ENCODE peak calls at places on chromosomes 2 and 18, in eight cellular contexts. L is lung; M is ovary; H is right cardiac atrium; W is GM23248; O is osteoblast; Q is RWPE1; T is CD4-positive, CD25-positive, alpha-beta regulatory T cell. J is an unnamed sample.

GRCh38 chr2:240913810-240914644 is 7.9 kb downstream of the CROCC2 start:
- DNase-seq in O (peak; percentile 97), Q (peak; percentile 51), T (peak; percentile 55), W (peak; percentile 72), M (peak; percentile 94), H (peak; percentile 96), L (no peak), J (no peak)

GRCh38 chr2:143725425-143725824 is 596.2 kb downstream of the ARHGAP15 start:
- DNase-seq in L (no peak), Q (no peak), T (no peak), H (no peak), O (no peak), M (no peak), W (no peak), J (no peak)

GRCh38 chr2:44135307-44135706 is 33.4 kb upstream of the PPM1B start:
- DNase-seq in W (no peak), M (no peak), L (no peak), T (no peak), Q (no peak), H (no peak), O (no peak), J (no peak)

GRCh38 chr2:139585133-139585532 is 804.9 kb upstream of the NXPH2 start:
- DNase-seq in L (no peak), O (no peak), Q (no peak), H (no peak), T (no peak), M (no peak), W (no peak), J (no peak)

GRCh38 chr2:47941936-47942335 is 35.6 kb upstream of the FBXO11 start:
- DNase-seq in L (no peak), T (no peak), O (no peak), Q (no peak), H (no peak), M (no peak), W (no peak), J (no peak)

GRCh38 chr2:54589340-54590215 is 133.5 kb downstream of the SPTBN1 start:
- DNase-seq in M (no peak), H (no peak), T (peak; percentile 50), Q (no peak), L (no peak), O (no peak), W (no peak), J (no peak)

GRCh38 chr18:13446581-13447470 is 228.3 kb downstream of the LDLRAD4 start:
- DNase-seq in O (no peak), W (peak; percentile 29), T (no peak), H (peak; percentile 51), Q (no peak), L (no peak), M (no peak), J (no peak)

GRCh38 chr2:47520825-47521665 is 118.1 kb downstream of the MSH2 start:
- DNase-seq in M (peak; percentile 53), O (peak; percentile 94), H (peak; percentile 69), L (peak; percentile 36), W (peak; percentile 75), T (peak; percentile 81), Q (peak; percentile 16), J (peak; percentile 64)

GRCh38 chr2:111708478-111708877 is 175.5 kb downstream of the ANAPC1 start:
- DNase-seq in T (no peak), W (no peak), O (no peak), M (no peak), L (no peak), Q (no peak), H (no peak), J (no peak)

GRCh38 chr18:77177009-77177408 is 44.4 kb upstream of the MBP start:
- DNase-seq in M (no peak), H (no peak), Q (peak; percentile 12), W (peak; percentile 80), O (peak; percentile 80), T (no peak), L (no peak), J (peak; percentile 54)

GRCh38 chr2:170885130-170885791 is 43.8 kb upstream of the GORASP2 start:
- DNase-seq in M (no peak), H (no peak), O (no peak), Q (no peak), T (no peak), W (peak; percentile 69), L (no peak), J (peak; percentile 45)

GRCh38 chr2:190999058-190999457 is 14.9 kb downstream of the STAT1 start:
- DNase-seq in L (no peak), T (no peak), Q (no peak), H (no peak), W (no peak), M (no peak), O (no peak), J (no peak)

GRCh38 chr2:217645891-217646290 is 356.9 kb downstream of the TNS1 start:
- DNase-seq in T (no peak), H (no peak), O (no peak), M (no peak), L (no peak), Q (peak; percentile 15), W (peak; percentile 55), J (peak; percentile 46)

GRCh38 chr2:120978359-120979050 is 242.8 kb downstream of the GLI2 start:
- DNase-seq in H (no peak), M (peak; percentile 41), W (no peak), L (no peak), Q (peak; percentile 9), T (no peak), O (peak; percentile 87), J (no peak)

GRCh38 chr2:128375454-128375853 is 56.8 kb upstream of the HS6ST1 start:
- DNase-seq in M (no peak), L (no peak), H (no peak), O (peak; percentile 77), T (no peak), Q (no peak), W (no peak), J (no peak)

GRCh38 chr2:188810591-188810990 is 163.6 kb upstream of the COL3A1 start:
- DNase-seq in M (no peak), W (peak; percentile 44), O (no peak), L (no peak), Q (no peak), H (no peak), T (no peak), J (no peak)

DNA sequence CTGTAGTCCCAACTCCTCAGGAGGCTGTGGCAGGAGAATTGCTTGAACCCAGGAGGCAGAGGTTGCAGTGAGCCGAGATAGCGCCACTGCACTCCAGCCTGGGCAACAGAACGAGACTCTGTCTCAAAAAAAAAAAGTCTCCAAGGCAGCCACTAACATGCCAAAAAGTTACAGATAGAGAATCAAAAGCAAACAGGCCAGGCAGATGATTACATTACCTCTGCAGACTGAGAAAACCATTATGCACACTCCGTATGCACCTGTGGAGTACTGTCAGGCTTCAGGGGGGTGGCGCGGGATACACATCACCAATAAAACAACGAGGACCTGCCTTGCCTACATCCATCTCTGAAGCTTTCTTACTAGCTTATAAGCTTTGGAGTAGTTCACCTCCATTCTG is 10.3 kb downstream of the STAM2 start:
- DNase-seq in O (no peak), H (no peak), T (no peak), W (no peak), Q (no peak), M (no peak), L (no peak), J (no peak)
- H3K27ac ChIP-seq in O (no peak overlapping the region), H (no peak overlapping the region), T (no peak overlapping the region), W (no peak overlapping the region), Q (no peak overlapping the region), M (no peak overlapping the region), L (no peak overlapping the region), J (no peak overlapping the region)

GRCh38 chr2:100977511-100977910 is 24.6 kb upstream of the RPL31 start:
- DNase-seq in Q (no peak), W (no peak), T (no peak), L (no peak), M (no peak), O (no peak), H (no peak), J (no peak)

GRCh38 chr2:100981011-100981410 is 21.1 kb upstream of the RPL31 start:
- DNase-seq in O (no peak), Q (no peak), W (no peak), H (no peak), M (no peak), T (no peak), L (no peak), J (no peak)

GRCh38 chr2:100980046-100980445 is 22.0 kb upstream of the RPL31 start:
- DNase-seq in L (no peak), W (no peak), M (no peak), T (no peak), Q (no peak), H (no peak), O (no peak), J (no peak)

GRCh38 chr2:100976634-100977391 is 25.3 kb upstream of the RPL31 start:
- DNase-seq in H (no peak), W (no peak), Q (no peak), O (peak; percentile 97), T (no peak), L (no peak), M (no peak), J (no peak)

DNA sequence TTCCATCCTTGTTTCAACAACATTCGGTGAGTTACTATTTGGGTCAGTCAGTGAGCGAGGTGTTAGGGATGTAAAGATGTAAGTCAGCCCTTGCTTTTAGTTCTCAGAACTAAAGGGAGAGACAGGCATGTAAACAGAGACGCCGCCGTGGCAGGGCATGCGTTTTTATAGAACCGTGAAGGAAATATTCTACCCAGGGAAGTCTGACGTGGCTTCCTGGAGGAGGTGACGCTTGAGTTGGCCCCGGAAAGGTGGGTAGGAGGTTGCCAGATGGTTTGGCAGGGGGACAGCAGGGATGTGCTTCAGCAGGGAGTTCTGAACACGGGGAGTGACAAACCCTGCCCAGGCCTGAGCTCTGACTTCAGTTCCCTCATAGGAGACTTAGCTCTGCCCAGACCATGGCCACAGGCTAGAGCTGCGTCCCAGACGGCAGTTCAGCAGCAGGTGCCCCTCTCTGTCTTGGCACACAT is 23.5 kb upstream of the RPL31 start:
- DNase-seq in T (no peak), L (no peak), O (no peak), Q (no peak), H (peak; percentile 62), M (no peak), W (no peak), J (no peak)
- H3K27ac ChIP-seq in T (no peak overlapping the region), L (no peak overlapping the region), O (peak overlapping the region; percentile 74), Q (peak overlapping the region; percentile 17), H (no peak overlapping the region), M (no peak overlapping the region), W (no peak overlapping the region), J (no peak overlapping the region)

DNA sequence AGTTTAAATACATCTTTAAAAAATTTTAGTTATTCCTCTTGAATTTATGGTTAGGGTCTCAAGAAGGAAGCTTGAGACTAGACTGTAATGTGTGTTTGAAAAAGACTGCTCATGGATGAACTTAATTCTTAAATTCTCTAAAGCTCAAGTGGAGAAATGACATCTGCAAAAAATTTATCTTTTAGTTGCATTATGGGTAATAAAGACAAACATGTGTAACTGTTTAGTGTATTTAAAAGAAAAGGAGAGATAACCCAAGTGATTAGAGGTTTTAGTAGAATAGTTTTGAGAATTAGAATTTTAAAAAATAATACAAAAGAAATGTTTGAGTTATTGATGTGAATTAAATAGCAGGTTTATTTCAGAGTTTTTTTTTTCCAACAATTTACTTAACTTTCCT is 36.7 kb downstream of the GALNT1 start:
- DNase-seq in L (no peak), M (no peak), W (no peak), Q (no peak), H (no peak), T (no peak), O (no peak), J (no peak)
- H3K27ac ChIP-seq in L (no peak overlapping the region), M (no peak overlapping the region), W (no peak overlapping the region), Q (no peak overlapping the region), H (no peak overlapping the region), T (no peak overlapping the region), O (peak overlapping the region; percentile 89), J (no peak overlapping the region)

GRCh38 chr2:199356412-199356811 is 101.3 kb downstream of the SATB2 start:
- DNase-seq in Q (no peak), L (no peak), H (no peak), O (no peak), M (no peak), T (no peak), W (peak; percentile 35), J (no peak)
- H3K27ac ChIP-seq in Q (no peak overlapping the region), L (no peak overlapping the region), H (no peak overlapping the region), O (peak overlapping the region; percentile 39), M (no peak overlapping the region), T (no peak overlapping the region), W (no peak overlapping the region), J (no peak overlapping the region)

J was measured in mammary epithelial cell.